ENCODE peak calls at places on chromosomes 3 and 15, in eight cellular contexts. E, K, Z, B, V, U, A and O are unnamed samples.

GRCh38 chr15:62896380-62896866 is 146.1 kb upstream of the TPM1 start:
- DNase-seq in E (no peak), K (no peak), Z (no peak), B (no peak), V (no peak), U (no peak), A (no peak), O (no peak)

GRCh38 chr3:98966862-98967554 is 65.5 kb upstream of the DCBLD2 start:
- DNase-seq in E (no peak), K (no peak), Z (no peak), B (no peak), V (no peak), U (no peak), A (no peak), O (no peak)

GRCh38 chr3:113834983-113835382 is 3.6 kb upstream of the GRAMD1C start:
- DNase-seq in E (no peak), K (no peak), Z (no peak), B (no peak), V (no peak), U (no peak), A (no peak), O (peak)

GRCh38 chr3:182954553-182954952 is 25.8 kb downstream of the DCUN1D1 start:
- DNase-seq in E (no peak), K (no peak), Z (no peak), B (no peak), V (no peak), U (no peak), A (no peak), O (no peak)

GRCh38 chr15:51077565-51078153 is 17.0 kb downstream of the TNFAIP8L3 start:
- DNase-seq in E (peak), K (peak), Z (peak), B (no peak), V (no peak), U (no peak), A (peak), O (peak)

GRCh38 chr3:196163687-196164493 is 47.3 kb downstream of the ZDHHC19 start:
- DNase-seq in E (no peak), K (no peak), Z (no peak), B (no peak), V (no peak), U (no peak), A (no peak), O (no peak)

GRCh38 chr15:62344806-62345539 is 179.9 kb upstream of the C2CD4B start:
- DNase-seq in E (peak), K (peak), Z (peak), B (no peak), V (no peak), U (no peak), A (peak), O (peak)

GRCh38 chr3:153160451-153161137 is 1.4 kb upstream of the RAP2B start:
- DNase-seq in E (peak), K (peak), Z (peak), B (peak), V (no peak), U (peak), A (peak), O (peak)

GRCh38 chr15:67248106-67248505 is 6.4 kb downstream of the AAGAB start:
- DNase-seq in E (no peak), K (no peak), Z (no peak), B (no peak), V (no peak), U (no peak), A (no peak), O (peak)

GRCh38 chr3:72996121-72996472 is 514 bp upstream of the PPP4R2 start:
- DNase-seq in E (no peak), K (no peak), Z (no peak), B (no peak), V (no peak), U (peak), A (no peak), O (no peak)

GRCh38 chr3:164459526-164460151 is 618.7 kb downstream of the SI start:
- DNase-seq in E (no peak), K (no peak), Z (no peak), B (no peak), V (no peak), U (no peak), A (no peak), O (no peak)

GRCh38 chr3:123149525-123149924 is 52.2 kb upstream of the SEC22A start:
- DNase-seq in E (no peak), K (no peak), Z (no peak), B (no peak), V (no peak), U (no peak), A (no peak), O (no peak)

GRCh38 chr15:61250613-61251012 is 21.5 kb upstream of the RORA start:
- DNase-seq in E (no peak), K (no peak), Z (no peak), B (no peak), V (no peak), U (no peak), A (no peak), O (no peak)

GRCh38 chr3:108250626-108251025 is 28.4 kb upstream of the IFT57 start:
- DNase-seq in E (no peak), K (peak), Z (no peak), B (no peak), V (no peak), U (no peak), A (no peak), O (no peak)

GRCh38 chr3:131091768-131092167 is 65.1 kb downstream of the NEK11 start:
- DNase-seq in E (no peak), K (no peak), Z (no peak), B (no peak), V (no peak), U (no peak), A (no peak), O (peak)

GRCh38 chr3:143002083-143002712 is 828 bp downstream of the U2SURP start:
- DNase-seq in E (peak), K (peak), Z (no peak), B (no peak), V (no peak), U (no peak), A (no peak), O (peak)

GRCh38 chr15:79644091-79644490 is 212.0 kb downstream of the MINAR1 start:
- DNase-seq in E (peak), K (peak), Z (no peak), B (peak), V (peak), U (no peak), A (no peak), O (peak)

GRCh38 chr3:155603302-155603701 is 141.6 kb downstream of the PLCH1 start:
- DNase-seq in E (no peak), K (no peak), Z (no peak), B (no peak), V (no peak), U (no peak), A (no peak), O (no peak)

GRCh38 chr3:118636841-118637240 is 397.8 kb downstream of the IGSF11 start:
- DNase-seq in E (no peak), K (no peak), Z (no peak), B (no peak), V (no peak), U (no peak), A (no peak), O (no peak)

GRCh38 chr3:193605876-193606275 is 12.9 kb downstream of the OPA1 start:
- DNase-seq in E (peak), K (peak), Z (peak), B (peak), V (no peak), U (no peak), A (no peak), O (peak)

GRCh38 chr3:82001276-82001953 is 240.0 kb upstream of the GBE1 start:
- DNase-seq in E (no peak), K (no peak), Z (no peak), B (no peak), V (no peak), U (no peak), A (no peak), O (no peak)

GRCh38 chr3:5217824-5218595 is 30.5 kb downstream of the EDEM1 start:
- DNase-seq in E (peak), K (peak), Z (no peak), B (no peak), V (no peak), U (no peak), A (no peak), O (peak)

GRCh38 chr15:64010719-64011118 is 35.6 kb downstream of the DAPK2 start:
- DNase-seq in E (peak), K (peak), Z (peak), B (peak), V (no peak), U (no peak), A (peak), O (peak)

GRCh38 chr3:187740446-187741399 is 4.5 kb downstream of the BCL6 start:
- DNase-seq in E (peak), K (peak), Z (peak), B (peak), V (peak), U (peak), A (no peak), O (peak)

GRCh38 chr15:60091150-60091549 is 87.0 kb downstream of the FOXB1 start:
- DNase-seq in E (peak), K (peak), Z (peak), B (peak), V (peak), U (no peak), A (no peak), O (peak)

GRCh38 chr15:60901647-60902046 is 327.5 kb downstream of the RORA start:
- DNase-seq in E (no peak), K (no peak), Z (no peak), B (no peak), V (no peak), U (no peak), A (no peak), O (peak)

GRCh38 chr15:28907338-28907961 is 21.7 kb downstream of the APBA2 start:
- DNase-seq in E (no peak), K (no peak), Z (no peak), B (no peak), V (no peak), U (no peak), A (no peak), O (no peak)

GRCh38 chr15:28881170-28881569 is 4.6 kb upstream of the APBA2 start:
- DNase-seq in E (peak), K (peak), Z (no peak), B (no peak), V (no peak), U (no peak), A (no peak), O (no peak)

GRCh38 chr15:71162309-71162708 is 47.0 kb downstream of the THSD4 start:
- DNase-seq in E (no peak), K (no peak), Z (no peak), B (no peak), V (no peak), U (no peak), A (no peak), O (no peak)

GRCh38 chr15:39788800-39789565 is 6.3 kb upstream of the FSIP1 start:
- DNase-seq in E (no peak), K (no peak), Z (no peak), B (no peak), V (no peak), U (no peak), A (no peak), O (peak)

GRCh38 chr15:56428821-56429458 is 36.0 kb downstream of the MNS1 start:
- DNase-seq in E (peak), K (peak), Z (no peak), B (peak), V (no peak), U (no peak), A (no peak), O (peak)

GRCh38 chr15:27826902-27827321 is 272.2 kb downstream of the OCA2 start:
- DNase-seq in E (peak), K (no peak), Z (no peak), B (peak), V (no peak), U (no peak), A (no peak), O (peak)

GRCh38 chr3:52099006-52099405 is 42.6 kb upstream of the DUSP7 start:
- DNase-seq in E (no peak), K (no peak), Z (peak), B (no peak), V (no peak), U (no peak), A (no peak), O (no peak)

GRCh38 chr3:70829101-70829500 is 516.7 kb upstream of the MDFIC2 start:
- DNase-seq in E (peak), K (peak), Z (no peak), B (peak), V (no peak), U (no peak), A (peak), O (peak)

GRCh38 chr15:63054281-63054683 is 11.7 kb downstream of the TPM1 start:
- DNase-seq in E (peak), K (no peak), Z (no peak), B (no peak), V (no peak), U (no peak), A (no peak), O (no peak)

GRCh38 chr3:115423170-115423569 is 200.1 kb upstream of the GAP43 start:
- DNase-seq in E (no peak), K (no peak), Z (no peak), B (no peak), V (no peak), U (no peak), A (no peak), O (peak)

GRCh38 chr15:66615175-66615495 is 49.3 kb upstream of the LCTL start:
- DNase-seq in E (no peak), K (no peak), Z (no peak), B (no peak), V (no peak), U (no peak), A (no peak), O (no peak)

GRCh38 chr3:146865175-146865755 is 260.1 kb upstream of the PLSCR5 start:
- DNase-seq in E (no peak), K (no peak), Z (no peak), B (no peak), V (no peak), U (no peak), A (no peak), O (no peak)

GRCh38 chr15:29127506-29128430 is 141.9 kb downstream of the NSMCE3 start:
- DNase-seq in E (no peak), K (no peak), Z (no peak), B (no peak), V (no peak), U (no peak), A (no peak), O (no peak)

DNA sequence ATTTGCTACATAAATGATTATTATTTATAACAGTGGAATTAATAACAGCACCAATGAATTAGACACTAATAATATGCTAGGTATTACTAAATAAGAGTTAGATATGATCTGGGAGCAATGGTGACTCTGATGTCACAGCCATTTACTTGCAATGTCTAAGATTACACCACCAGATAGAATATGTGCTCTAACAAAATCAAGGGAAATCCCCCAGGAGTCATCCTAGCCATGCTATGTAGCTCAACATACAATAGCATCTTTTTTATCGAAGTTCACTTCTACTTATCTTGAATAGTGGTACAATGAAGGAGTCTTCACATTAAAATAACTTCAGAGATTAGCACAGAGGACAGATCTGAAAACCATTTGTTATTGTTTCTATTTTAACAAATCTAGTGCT is 154.0 kb downstream of the FMN1 start:
- DNase-seq in E (no peak), K (no peak), Z (no peak), B (no peak), V (no peak), U (no peak), A (no peak), O (no peak)
- TF ChIP-seq CTCF in E (no peak), K (no peak), Z (no peak), B (no peak), V (no peak), U (no peak), A (no peak), O (no peak)

GRCh38 chr15:74788042-74788715 is 6.3 kb downstream of the CSK start:
- DNase-seq in E (no peak), K (no peak), Z (no peak), B (no peak), V (no peak), U (no peak), A (no peak), O (no peak)

GRCh38 chr15:74789171-74789627 is 7.3 kb downstream of the CSK start:
- DNase-seq in E (no peak), K (no peak), Z (peak), B (no peak), V (no peak), U (no peak), A (no peak), O (no peak)

GRCh38 chr15:74787251-74788041 is 5.6 kb downstream of the CSK start:
- DNase-seq in E (peak), K (peak), Z (peak), B (no peak), V (no peak), U (no peak), A (peak), O (peak)

GRCh38 chr15:74789741-74790079 is 7.8 kb downstream of the CSK start:
- DNase-seq in E (no peak), K (no peak), Z (no peak), B (no peak), V (no peak), U (no peak), A (no peak), O (no peak)

GRCh38 chr15:74788716-74789151 is 6.9 kb downstream of the CSK start:
- DNase-seq in E (no peak), K (no peak), Z (no peak), B (no peak), V (no peak), U (no peak), A (no peak), O (no peak)
- H3K4me3 ChIP-seq in E (no peak), K (no peak), Z (no peak), B (no peak), V (no peak), U (peak), A (no peak), O (no peak)

GRCh38 chr3:32934150-32934742 is 17.2 kb upstream of the CCR4 start:
- DNase-seq in E (no peak), K (peak), Z (peak), B (no peak), V (no peak), U (no peak), A (no peak), O (peak)

GRCh38 chr3:32940726-32941125 is 10.7 kb upstream of the CCR4 start:
- DNase-seq in E (no peak), K (no peak), Z (no peak), B (no peak), V (no peak), U (no peak), A (no peak), O (no peak)

GRCh38 chr3:32937331-32937730 is 14.1 kb upstream of the CCR4 start:
- DNase-seq in E (no peak), K (peak), Z (no peak), B (no peak), V (no peak), U (no peak), A (no peak), O (no peak)
- TF ChIP-seq CTCF in E (no peak), K (no peak), Z (no peak), B (no peak), V (no peak), U (no peak), A (no peak), O (no peak)

GRCh38 chr3:138433892-138434275 is 532 bp upstream of the ESYT3 start:
- DNase-seq in E (no peak), K (no peak), Z (no peak), B (no peak), V (no peak), U (no peak), A (no peak), O (no peak)

GRCh38 chr3:138432576-138433240 is 1.7 kb upstream of the ESYT3 start:
- DNase-seq in E (no peak), K (no peak), Z (no peak), B (no peak), V (no peak), U (peak), A (no peak), O (no peak)

GRCh38 chr3:138434875-138435772 is 708 bp downstream of the ESYT3 start:
- DNase-seq in E (no peak), K (no peak), Z (no peak), B (no peak), V (no peak), U (no peak), A (no peak), O (no peak)

GRCh38 chr3:138435840-138436239 is 1.4 kb downstream of the ESYT3 start:
- DNase-seq in E (no peak), K (no peak), Z (no peak), B (no peak), V (no peak), U (no peak), A (no peak), O (no peak)

GRCh38 chr3:138434276-138434874 is at the start of gene ESYT3:
- DNase-seq in E (peak), K (peak), Z (peak), B (no peak), V (no peak), U (peak), A (no peak), O (peak)
- H3K4me3 ChIP-seq in E (peak), K (peak), Z (peak), B (peak), V (peak), U (peak), A (peak), O (peak)

GRCh38 chr3:55692295-55692957 is 205.3 kb upstream of the WNT5A start:
- DNase-seq in E (no peak), K (no peak), Z (no peak), B (no peak), V (no peak), U (no peak), A (no peak), O (no peak)
- TF ChIP-seq CTCF in E (no peak), K (no peak), Z (no peak), B (no peak), V (no peak), U (no peak), A (no peak), O (no peak)

DNA sequence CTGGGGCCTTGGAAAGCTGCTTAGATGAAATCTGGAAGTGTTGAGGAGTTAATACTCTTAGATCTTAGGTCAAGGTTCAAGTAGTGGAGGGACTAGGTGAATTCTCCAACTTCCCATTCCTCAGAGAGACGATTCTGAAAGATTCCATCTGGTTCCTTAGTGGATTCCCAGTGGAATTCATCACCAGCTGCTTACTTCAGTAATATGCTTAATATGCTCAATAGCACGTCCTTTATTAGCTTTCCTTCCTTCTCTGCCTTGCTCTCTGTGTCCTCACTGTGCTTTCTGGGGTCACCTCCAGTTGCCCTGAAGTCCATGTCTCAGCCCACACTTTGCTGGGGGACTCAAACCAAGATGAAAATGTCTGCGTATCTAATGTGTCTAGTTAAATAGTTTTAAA is 31.0 kb downstream of the CEP63 start:
- DNase-seq in E (no peak), K (peak), Z (no peak), B (no peak), V (no peak), U (no peak), A (no peak), O (peak)
- H3K4me3 ChIP-seq in E (no peak), K (no peak), Z (no peak), B (no peak), V (no peak), U (no peak), A (no peak), O (no peak)

GRCh38 chr3:30779686-30780287 is 114.7 kb downstream of the GADL1 start:
- DNase-seq in E (no peak), K (peak), Z (no peak), B (no peak), V (no peak), U (no peak), A (no peak), O (peak)

GRCh38 chr3:30776186-30776815 is 118.2 kb downstream of the GADL1 start:
- DNase-seq in E (no peak), K (no peak), Z (no peak), B (no peak), V (no peak), U (no peak), A (no peak), O (no peak)

GRCh38 chr3:30777426-30777825 is 117.0 kb downstream of the GADL1 start:
- DNase-seq in E (no peak), K (no peak), Z (no peak), B (no peak), V (no peak), U (no peak), A (no peak), O (no peak)

GRCh38 chr3:30775070-30775469 is 119.4 kb downstream of the GADL1 start:
- DNase-seq in E (no peak), K (no peak), Z (no peak), B (no peak), V (no peak), U (no peak), A (no peak), O (no peak)

GRCh38 chr3:30778923-30779322 is 115.5 kb downstream of the GADL1 start:
- DNase-seq in E (no peak), K (no peak), Z (no peak), B (no peak), V (no peak), U (no peak), A (no peak), O (no peak)
- TF ChIP-seq CTCF in E (no peak), K (no peak), Z (no peak), B (no peak), V (no peak), U (no peak), A (no peak), O (no peak)